ENCODE peak calls at places on chromosome 21, in five cellular contexts. W, A, H, B and X are unnamed samples.

GRCh38 chr21:30426732-30427131 is 1.0 kb upstream of the KRTAP13-3 start:
- DNase-seq in W (no peak), A (no peak), H (no peak), B (no peak), X (no peak)

GRCh38 chr21:23014021-23014420 is 2015.8 kb downstream of the NCAM2 start:
- DNase-seq in W (no peak), A (no peak), H (no peak), B (no peak), X (no peak)

GRCh38 chr21:34938079-34938764 is 110.9 kb downstream of the RUNX1 start:
- DNase-seq in W (peak), A (no peak), H (peak), B (no peak), X (no peak)

GRCh38 chr21:45499201-45499750 is 43.0 kb downstream of the SLC19A1 start:
- DNase-seq in W (no peak), A (no peak), H (no peak), B (no peak), X (no peak)

GRCh38 chr21:36727886-36728285 is 29.0 kb downstream of the SIM2 start:
- DNase-seq in W (no peak), A (no peak), H (no peak), B (no peak), X (no peak)

GRCh38 chr21:46159841-46160562 is 4.6 kb upstream of the FTCD start:
- DNase-seq in W (no peak), A (no peak), H (no peak), B (no peak), X (no peak)

GRCh38 chr21:36854391-36854790 is 112.1 kb downstream of the HLCS start:
- DNase-seq in W (no peak), A (no peak), H (peak), B (no peak), X (no peak)

GRCh38 chr21:46317710-46318463 is 5.8 kb downstream of the C21orf58 start:
- DNase-seq in W (no peak), A (peak), H (no peak), B (no peak), X (no peak)

GRCh38 chr21:25551548-25551947 is 55.7 kb downstream of the MRPL39 start:
- DNase-seq in W (no peak), A (no peak), H (no peak), B (no peak), X (no peak)
- TF ChIP-seq CTCF in W (no peak), A (no peak), H (no peak), B (no peak), X (no peak)

GRCh38 chr21:38667466-38667865 is 138.3 kb upstream of the ETS2 start:
- DNase-seq in W (no peak), A (no peak), H (no peak), B (no peak), X (no peak)

GRCh38 chr21:38668501-38668900 is 137.2 kb upstream of the ETS2 start:
- DNase-seq in W (no peak), A (no peak), H (no peak), B (no peak), X (no peak)

GRCh38 chr21:38671716-38672115 is 134.0 kb upstream of the ETS2 start:
- DNase-seq in W (peak), A (no peak), H (no peak), B (no peak), X (no peak)

GRCh38 chr21:38668067-38668466 is 137.7 kb upstream of the ETS2 start:
- DNase-seq in W (no peak), A (no peak), H (no peak), B (no peak), X (no peak)

GRCh38 chr21:38669186-38669585 is 136.5 kb upstream of the ETS2 start:
- DNase-seq in W (peak), A (no peak), H (peak), B (no peak), X (no peak)
- TF ChIP-seq CTCF in W (peak), A (no peak), H (peak), B (peak), X (no peak)

GRCh38 chr21:42514883-42515228 is 1.2 kb downstream of the SLC37A1 start:
- DNase-seq in W (no peak), A (no peak), H (no peak), B (no peak), X (no peak)

GRCh38 chr21:42513985-42514882 is 582 bp downstream of the SLC37A1 start:
- DNase-seq in W (peak), A (no peak), H (no peak), B (no peak), X (peak)

GRCh38 chr21:42515708-42516502 is 2.3 kb downstream of the SLC37A1 start:
- DNase-seq in W (no peak), A (peak), H (no peak), B (no peak), X (peak)

GRCh38 chr21:42512346-42513034 is 1.2 kb upstream of the SLC37A1 start:
- DNase-seq in W (no peak), A (no peak), H (no peak), B (no peak), X (no peak)

GRCh38 chr21:42513151-42513984 is at the start of gene SLC37A1:
- DNase-seq in W (peak), A (no peak), H (no peak), B (no peak), X (no peak)
- TF ChIP-seq CTCF in W (no peak), A (no peak), H (no peak), B (no peak), X (no peak)

GRCh38 chr21:42562258-42562657 is 48.6 kb downstream of the SLC37A1 start:
- DNase-seq in W (no peak), A (no peak), H (no peak), B (no peak), X (no peak)

GRCh38 chr21:42562816-42563215 is 49.2 kb downstream of the SLC37A1 start:
- DNase-seq in W (no peak), A (no peak), H (no peak), B (no peak), X (no peak)

GRCh38 chr21:42563261-42564045 is 49.8 kb downstream of the SLC37A1 start:
- DNase-seq in W (no peak), A (no peak), H (no peak), B (no peak), X (peak)

GRCh38 chr21:42560517-42561179 is 47.0 kb downstream of the SLC37A1 start:
- DNase-seq in W (no peak), A (no peak), H (no peak), B (no peak), X (peak)

DNA sequence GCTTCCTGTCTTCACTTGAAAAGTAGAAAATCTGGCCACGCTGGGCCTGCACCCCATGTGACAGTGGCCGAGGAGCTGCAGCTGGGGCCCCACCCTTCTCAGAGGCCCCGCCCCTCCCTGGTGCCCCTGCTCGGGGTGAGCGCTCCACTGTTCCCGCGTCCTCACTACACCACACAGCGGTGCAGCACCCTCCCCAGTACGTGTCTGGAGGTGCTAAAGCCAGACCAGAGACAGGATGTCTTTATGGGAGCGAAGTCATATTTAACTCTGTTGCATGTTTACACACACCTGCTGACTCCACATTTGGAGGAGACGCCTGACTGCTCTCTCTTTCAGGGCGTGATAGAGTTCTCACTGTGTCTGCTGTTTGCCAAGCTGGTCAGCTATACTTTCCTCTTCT is 48.1 kb downstream of the SLC37A1 start:
- DNase-seq in W (no peak), A (no peak), H (no peak), B (no peak), X (no peak)
- TF ChIP-seq CTCF in W (no peak), A (no peak), H (no peak), B (no peak), X (no peak)